ENCODE peak calls at places on chromosomes 12 and 14, in five cellular contexts. One of them, this sample, is unnamed.

GRCh38 chr14:84425968-84426367 is 1104.0 kb upstream of the FLRT2 start:
- DNase-seq in IMR-90: no peak
- DNase-seq in H1: no peak
- DNase-seq in H9: no peak
- DNase-seq in neuronal stem cell: no peak
- DNase-seq in this sample: no peak

GRCh38 chr14:72513994-72514659 is 379.8 kb downstream of the DPF3 start:
- DNase-seq in IMR-90: peak
- DNase-seq in H9: peak
- DNase-seq in H1: peak
- DNase-seq in neuronal stem cell: no peak
- DNase-seq in this sample: peak

GRCh38 chr14:90828642-90829487 is 12.6 kb upstream of the TTC7B start:
- DNase-seq in IMR-90: no peak
- DNase-seq in H1: no peak
- DNase-seq in neuronal stem cell: no peak
- DNase-seq in H9: no peak
- DNase-seq in this sample: peak

GRCh38 chr12:18794000-18794399 is 56.1 kb downstream of the CAPZA3 start:
- DNase-seq in H1: no peak
- DNase-seq in H9: no peak
- DNase-seq in neuronal stem cell: no peak
- DNase-seq in IMR-90: no peak
- DNase-seq in this sample: no peak

GRCh38 chr12:989751-990278 is 1.2 kb upstream of the ERC1 start:
- DNase-seq in H1: no peak
- DNase-seq in neuronal stem cell: peak
- DNase-seq in H9: no peak
- DNase-seq in IMR-90: peak
- DNase-seq in this sample: peak

GRCh38 chr14:21047378-21047781 is 5.2 kb downstream of the RNASE7 start:
- DNase-seq in H9: no peak
- DNase-seq in H1: no peak
- DNase-seq in neuronal stem cell: no peak
- DNase-seq in IMR-90: no peak
- DNase-seq in this sample: no peak

GRCh38 chr12:47312794-47313426 is 233.2 kb upstream of the AMIGO2 start:
- DNase-seq in H9: no peak
- DNase-seq in neuronal stem cell: no peak
- DNase-seq in H1: no peak
- DNase-seq in IMR-90: no peak
- DNase-seq in this sample: no peak

GRCh38 chr12:56565510-56566101 is 44.0 kb downstream of the RBMS2 start:
- DNase-seq in H9: peak
- DNase-seq in neuronal stem cell: no peak
- DNase-seq in IMR-90: peak
- DNase-seq in H1: peak
- DNase-seq in this sample: peak

GRCh38 chr12:15774819-15775218 is 14.4 kb downstream of the EPS8 start:
- DNase-seq in H1: no peak
- DNase-seq in IMR-90: peak
- DNase-seq in neuronal stem cell: no peak
- DNase-seq in H9: no peak
- DNase-seq in this sample: no peak

GRCh38 chr12:6471992-6472366 is 1.5 kb upstream of the VAMP1 start:
- DNase-seq in H1: no peak
- DNase-seq in H9: no peak
- DNase-seq in neuronal stem cell: no peak
- DNase-seq in IMR-90: no peak
- DNase-seq in this sample: peak

GRCh38 chr12:67742461-67742860 is 93.9 kb downstream of the DYRK2 start:
- DNase-seq in H9: no peak
- DNase-seq in IMR-90: peak
- DNase-seq in H1: no peak
- DNase-seq in neuronal stem cell: no peak
- DNase-seq in this sample: peak

GRCh38 chr14:94769413-94770250 is at the start of gene GSC:
- DNase-seq in IMR-90: peak
- DNase-seq in H1: peak
- DNase-seq in H9: peak
- DNase-seq in neuronal stem cell: no peak
- DNase-seq in this sample: peak

GRCh38 chr12:44960856-44961255 is 84.7 kb upstream of the NELL2 start:
- DNase-seq in H1: peak
- DNase-seq in H9: peak
- DNase-seq in IMR-90: no peak
- DNase-seq in neuronal stem cell: no peak
- DNase-seq in this sample: no peak

GRCh38 chr14:23941669-23942068 is 11.9 kb upstream of the DHRS4 start:
- DNase-seq in H9: no peak
- DNase-seq in neuronal stem cell: no peak
- DNase-seq in IMR-90: no peak
- DNase-seq in H1: no peak
- DNase-seq in this sample: no peak

GRCh38 chr14:23938823-23939222 is 14.7 kb upstream of the DHRS4 start:
- DNase-seq in H1: no peak
- DNase-seq in neuronal stem cell: no peak
- DNase-seq in IMR-90: no peak
- DNase-seq in H9: no peak
- DNase-seq in this sample: no peak

GRCh38 chr14:23941230-23941629 is 12.3 kb upstream of the DHRS4 start:
- DNase-seq in neuronal stem cell: no peak
- DNase-seq in IMR-90: no peak
- DNase-seq in H9: no peak
- DNase-seq in H1: no peak
- DNase-seq in this sample: no peak

GRCh38 chr14:23937121-23937692 is 16.4 kb upstream of the DHRS4 start:
- DNase-seq in H1: no peak
- DNase-seq in H9: no peak
- DNase-seq in neuronal stem cell: no peak
- DNase-seq in IMR-90: no peak
- DNase-seq in this sample: no peak

DNA sequence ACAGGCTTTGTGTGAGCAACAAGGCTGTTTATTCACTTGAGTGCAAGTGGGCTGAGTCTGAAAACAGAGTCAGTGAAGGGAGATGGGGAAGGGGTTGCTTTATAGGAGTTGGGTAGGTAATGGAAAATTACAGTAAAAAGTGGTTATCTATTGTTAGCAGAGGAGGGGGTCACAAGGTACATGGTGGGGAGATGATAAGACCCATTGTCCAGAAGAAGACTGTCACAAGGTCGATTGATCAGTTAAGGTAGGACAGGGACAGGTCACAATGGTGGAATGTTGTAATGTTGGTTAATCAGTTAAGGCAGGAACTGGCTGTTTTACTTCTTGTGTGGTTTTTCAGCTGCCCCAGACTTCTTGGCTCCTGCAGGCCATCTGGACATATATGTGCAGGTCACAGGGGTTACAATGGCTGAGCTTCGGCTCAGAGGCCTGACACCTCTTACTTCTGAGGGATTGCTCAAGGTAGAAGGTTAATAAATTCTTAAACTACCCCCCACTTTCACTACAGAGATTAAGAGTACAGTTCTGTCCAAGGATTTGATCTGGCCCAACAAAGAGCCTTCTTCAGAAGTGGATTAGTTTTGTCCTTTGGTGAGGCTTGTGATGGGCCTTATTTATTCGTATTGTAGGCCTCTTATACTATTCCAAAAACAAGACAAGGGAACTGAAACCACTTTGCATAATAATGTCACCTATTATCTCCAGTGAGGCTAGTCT is 13.8 kb upstream of the DHRS4 start:
- DNase-seq in IMR-90: no peak
- DNase-seq in H9: no peak
- DNase-seq in H1: no peak
- DNase-seq in neuronal stem cell: no peak
- DNase-seq in this sample: no peak
- H3K27ac ChIP-seq in IMR-90: no peak
- H3K27ac ChIP-seq in H9: no peak
- H3K27ac ChIP-seq in H1: no peak
- H3K27ac ChIP-seq in neuronal stem cell: no peak
- H3K27ac ChIP-seq in this sample: no peak

GRCh38 chr14:46490150-46490769 is 161.3 kb downstream of the RPL10L start:
- DNase-seq in H9: peak
- DNase-seq in neuronal stem cell: peak
- DNase-seq in IMR-90: no peak
- DNase-seq in H1: no peak
- DNase-seq in this sample: peak

GRCh38 chr14:46487582-46488350 is 163.8 kb downstream of the RPL10L start:
- DNase-seq in IMR-90: no peak
- DNase-seq in H1: no peak
- DNase-seq in H9: no peak
- DNase-seq in neuronal stem cell: no peak
- DNase-seq in this sample: no peak

DNA sequence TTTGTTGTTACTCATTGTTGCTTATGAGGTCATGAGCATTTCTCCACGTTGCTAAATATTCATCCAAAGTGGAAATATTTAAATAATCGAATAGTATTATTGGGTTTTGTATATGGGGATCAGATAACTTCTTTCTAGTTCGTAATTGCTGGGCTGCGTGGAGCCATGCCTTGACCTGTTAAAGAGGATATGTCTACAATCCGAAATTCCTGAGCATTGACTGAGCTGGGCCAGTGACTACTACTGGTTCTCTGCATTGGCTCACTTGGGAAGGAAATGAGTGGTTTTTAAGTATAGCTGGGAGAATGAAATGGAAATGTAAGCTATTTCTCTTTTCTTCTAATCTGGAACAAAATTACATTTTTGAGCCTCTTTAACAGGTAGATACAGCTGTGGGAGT is 163.2 kb downstream of the RPL10L start:
- DNase-seq in H1: no peak
- DNase-seq in IMR-90: no peak
- DNase-seq in H9: no peak
- DNase-seq in neuronal stem cell: no peak
- DNase-seq in this sample: no peak
- H4K91ac ChIP-seq in H1: no peak
- H4K91ac ChIP-seq in IMR-90: no peak
- H4K91ac ChIP-seq in H9: no peak
- H4K91ac ChIP-seq in neuronal stem cell: no peak
- H4K91ac ChIP-seq in this sample: no peak

GRCh38 chr14:65279510-65279909 is 133.0 kb upstream of the FUT8 start:
- DNase-seq in H1: no peak
- DNase-seq in H9: no peak
- DNase-seq in IMR-90: no peak
- DNase-seq in neuronal stem cell: no peak
- DNase-seq in this sample: no peak

GRCh38 chr14:65279958-65280357 is 132.6 kb upstream of the FUT8 start:
- DNase-seq in IMR-90: no peak
- DNase-seq in H1: no peak
- DNase-seq in H9: no peak
- DNase-seq in neuronal stem cell: no peak
- DNase-seq in this sample: no peak

GRCh38 chr14:65282909-65283253 is 129.6 kb upstream of the FUT8 start:
- DNase-seq in H9: no peak
- DNase-seq in neuronal stem cell: no peak
- DNase-seq in IMR-90: no peak
- DNase-seq in H1: no peak
- DNase-seq in this sample: no peak

GRCh38 chr14:65280653-65281052 is 131.9 kb upstream of the FUT8 start:
- DNase-seq in H9: no peak
- DNase-seq in neuronal stem cell: no peak
- DNase-seq in IMR-90: no peak
- DNase-seq in H1: no peak
- DNase-seq in this sample: no peak

GRCh38 chr14:65281991-65282908 is 130.3 kb upstream of the FUT8 start:
- DNase-seq in H9: peak
- DNase-seq in H1: peak
- DNase-seq in neuronal stem cell: peak
- DNase-seq in IMR-90: peak
- DNase-seq in this sample: peak
- H3K27ac ChIP-seq in H9: no peak
- H3K27ac ChIP-seq in H1: peak
- H3K27ac ChIP-seq in neuronal stem cell: peak
- H3K27ac ChIP-seq in IMR-90: peak
- H3K27ac ChIP-seq in this sample: peak

DNA sequence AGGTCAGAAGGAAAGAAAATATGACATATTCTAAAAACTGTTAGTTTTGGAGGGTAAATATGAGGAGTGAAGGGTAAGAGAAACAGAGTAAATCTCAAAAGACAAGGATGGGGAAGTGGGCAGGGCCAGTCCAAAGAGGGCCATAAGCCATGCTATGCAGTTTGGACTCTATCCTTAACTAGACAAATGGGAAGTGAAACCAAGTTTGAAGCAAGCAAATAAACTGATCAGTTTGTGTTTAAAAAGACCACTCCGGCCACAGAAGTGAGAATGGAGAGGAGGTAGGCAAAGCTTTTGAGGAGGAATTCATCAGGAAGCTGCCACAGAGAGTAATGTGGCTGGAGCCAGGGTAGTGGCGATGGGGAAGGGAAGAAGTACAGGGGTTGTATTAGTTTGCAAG is 37.5 kb upstream of the DAAM1 start:
- DNase-seq in IMR-90: no peak
- DNase-seq in H1: no peak
- DNase-seq in neuronal stem cell: no peak
- DNase-seq in H9: no peak
- DNase-seq in this sample: no peak
- H4K91ac ChIP-seq in IMR-90: no peak
- H4K91ac ChIP-seq in H1: no peak
- H4K91ac ChIP-seq in neuronal stem cell: no peak
- H4K91ac ChIP-seq in H9: no peak
- H4K91ac ChIP-seq in this sample: no peak

GRCh38 chr14:71012888-71013287 is 105.6 kb downstream of the PCNX1 start:
- DNase-seq in H1: no peak
- DNase-seq in H9: no peak
- DNase-seq in neuronal stem cell: no peak
- DNase-seq in IMR-90: no peak
- DNase-seq in this sample: no peak

GRCh38 chr14:71006200-71006563 is 98.9 kb downstream of the PCNX1 start:
- DNase-seq in H1: no peak
- DNase-seq in H9: no peak
- DNase-seq in IMR-90: peak
- DNase-seq in neuronal stem cell: no peak
- DNase-seq in this sample: no peak

GRCh38 chr14:71013551-71014192 is 106.4 kb downstream of the PCNX1 start:
- DNase-seq in H9: no peak
- DNase-seq in H1: no peak
- DNase-seq in IMR-90: peak
- DNase-seq in neuronal stem cell: no peak
- DNase-seq in this sample: peak

DNA sequence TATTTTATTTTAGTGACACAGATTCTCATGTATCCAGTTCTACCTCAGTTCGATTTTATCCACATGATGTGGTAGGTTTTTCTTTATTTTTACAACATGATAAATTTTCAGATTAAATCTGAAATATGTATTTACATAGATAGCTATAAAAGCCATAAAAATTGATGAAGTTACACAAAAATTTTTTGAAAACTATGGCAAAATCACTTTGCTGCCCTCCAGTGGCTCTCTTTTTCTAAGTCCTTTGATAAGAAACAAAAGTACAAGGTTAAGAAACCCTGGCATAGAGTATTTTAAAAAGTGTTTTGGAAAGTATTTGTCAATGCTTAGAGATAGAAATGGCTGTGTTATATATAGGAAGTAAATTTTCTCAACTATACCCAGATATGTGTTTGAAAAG is 104.2 kb downstream of the PCNX1 start:
- DNase-seq in IMR-90: no peak
- DNase-seq in H9: no peak
- DNase-seq in neuronal stem cell: no peak
- DNase-seq in H1: no peak
- DNase-seq in this sample: no peak
- H3K27ac ChIP-seq in IMR-90: no peak
- H3K27ac ChIP-seq in H9: no peak
- H3K27ac ChIP-seq in neuronal stem cell: no peak
- H3K27ac ChIP-seq in H1: no peak
- H3K27ac ChIP-seq in this sample: no peak

This sample was measured in mesenchymal stem cell.